ENCODE peak calls at places on chromosomes 7 and 10, in four cellular contexts. One of them, this sample, is unnamed.

GRCh38 chr7:15972767-15973362 is 286.4 kb upstream of the MEOX2 start:
- DNase-seq in HFFc6: peak; percentile 13
- DNase-seq in H9: no peak
- DNase-seq in NB4: no peak
- DNase-seq in this sample: no peak

GRCh38 chr7:41238851-41239331 is 464.0 kb downstream of the INHBA start:
- DNase-seq in NB4: no peak
- DNase-seq in HFFc6: peak; percentile 65
- DNase-seq in H9: no peak
- DNase-seq in this sample: no peak

GRCh38 chr7:85021090-85021704 is 165.7 kb downstream of the SEMA3D start:
- DNase-seq in H9: no peak
- DNase-seq in NB4: peak; percentile 14
- DNase-seq in HFFc6: peak; percentile 13
- DNase-seq in this sample: no peak

GRCh38 chr10:2980791-2981360 is 86.5 kb upstream of the PFKP start:
- DNase-seq in NB4: peak; percentile 25
- DNase-seq in H9: no peak
- DNase-seq in HFFc6: peak; percentile 53
- DNase-seq in this sample: no peak

GRCh38 chr7:138459300-138460175 is 521 bp upstream of the TRIM24 start:
- DNase-seq in NB4: no peak
- DNase-seq in H9: peak; percentile 98
- DNase-seq in HFFc6: peak; percentile 96
- DNase-seq in this sample: peak; percentile 98

GRCh38 chr7:106178593-106179134 is 66.6 kb upstream of the SYPL1 start:
- DNase-seq in H9: no peak
- DNase-seq in NB4: peak; percentile 36
- DNase-seq in HFFc6: peak; percentile 48
- DNase-seq in this sample: peak; percentile 58

GRCh38 chr10:92517034-92517655 is 56.7 kb downstream of the IDE start:
- DNase-seq in H9: peak; percentile 37
- DNase-seq in HFFc6: peak; percentile 62
- DNase-seq in NB4: peak; percentile 84
- DNase-seq in this sample: peak; percentile 46

GRCh38 chr7:44097064-44097932 is 6.8 kb upstream of the AEBP1 start:
- DNase-seq in NB4: peak; percentile 89
- DNase-seq in H9: no peak
- DNase-seq in HFFc6: no peak
- DNase-seq in this sample: no peak

GRCh38 chr10:88019753-88020152 is 156.3 kb downstream of the PTEN start:
- DNase-seq in H9: no peak
- DNase-seq in NB4: no peak
- DNase-seq in HFFc6: peak; percentile 44
- DNase-seq in this sample: no peak

GRCh38 chr7:21722371-21722770 is 179.5 kb downstream of the DNAH11 start:
- DNase-seq in HFFc6: no peak
- DNase-seq in H9: no peak
- DNase-seq in NB4: no peak
- DNase-seq in this sample: no peak

GRCh38 chr7:2864999-2865670 is 21.0 kb upstream of the GNA12 start:
- DNase-seq in HFFc6: peak; percentile 54
- DNase-seq in NB4: peak; percentile 85
- DNase-seq in H9: peak; percentile 77
- DNase-seq in this sample: peak; percentile 84

GRCh38 chr10:3784510-3785250 is at the start of gene KLF6:
- DNase-seq in H9: no peak
- DNase-seq in HFFc6: no peak
- DNase-seq in NB4: no peak
- DNase-seq in this sample: peak; percentile 38

GRCh38 chr7:100087055-100087750 is 1.6 kb upstream of the COPS6 start:
- DNase-seq in HFFc6: peak; percentile 98
- DNase-seq in H9: no peak
- DNase-seq in NB4: no peak
- DNase-seq in this sample: no peak

GRCh38 chr7:76333388-76334101 is 25.2 kb downstream of the YWHAG start:
- DNase-seq in HFFc6: no peak
- DNase-seq in NB4: no peak
- DNase-seq in H9: no peak
- DNase-seq in this sample: no peak

GRCh38 chr10:95346715-95347401 is 56.1 kb upstream of the PDLIM1 start:
- DNase-seq in H9: no peak
- DNase-seq in NB4: no peak
- DNase-seq in HFFc6: no peak
- DNase-seq in this sample: peak; percentile 29

GRCh38 chr10:102678842-102679289 is 34.6 kb downstream of the TRIM8 start:
- DNase-seq in NB4: peak; percentile 77
- DNase-seq in H9: peak; percentile 93
- DNase-seq in HFFc6: peak; percentile 15
- DNase-seq in this sample: peak; percentile 62

GRCh38 chr7:72493850-72494661 is 81.9 kb upstream of the CALN1 start:
- DNase-seq in HFFc6: peak; percentile 27
- DNase-seq in NB4: peak; percentile 76
- DNase-seq in H9: peak; percentile 75
- DNase-seq in this sample: peak; percentile 67
- TF ChIP-seq CTCF in HFFc6: peak; percentile 86
- TF ChIP-seq CTCF in NB4: peak; percentile 84
- TF ChIP-seq CTCF in H9: peak; percentile 89
- TF ChIP-seq CTCF in this sample: peak; percentile 39

GRCh38 chr10:35542303-35542702 is 62.8 kb upstream of the GJD4 start:
- DNase-seq in H9: no peak
- DNase-seq in HFFc6: no peak
- DNase-seq in NB4: no peak
- DNase-seq in this sample: no peak

GRCh38 chr10:35545079-35545657 is 60.0 kb upstream of the GJD4 start:
- DNase-seq in NB4: no peak
- DNase-seq in H9: no peak
- DNase-seq in HFFc6: no peak
- DNase-seq in this sample: no peak

GRCh38 chr10:35552622-35553342 is 52.4 kb upstream of the GJD4 start:
- DNase-seq in NB4: no peak
- DNase-seq in HFFc6: no peak
- DNase-seq in H9: no peak
- DNase-seq in this sample: no peak

GRCh38 chr10:35545878-35546631 is 59.1 kb upstream of the GJD4 start:
- DNase-seq in HFFc6: peak; percentile 41
- DNase-seq in NB4: no peak
- DNase-seq in H9: no peak
- DNase-seq in this sample: no peak

DNA sequence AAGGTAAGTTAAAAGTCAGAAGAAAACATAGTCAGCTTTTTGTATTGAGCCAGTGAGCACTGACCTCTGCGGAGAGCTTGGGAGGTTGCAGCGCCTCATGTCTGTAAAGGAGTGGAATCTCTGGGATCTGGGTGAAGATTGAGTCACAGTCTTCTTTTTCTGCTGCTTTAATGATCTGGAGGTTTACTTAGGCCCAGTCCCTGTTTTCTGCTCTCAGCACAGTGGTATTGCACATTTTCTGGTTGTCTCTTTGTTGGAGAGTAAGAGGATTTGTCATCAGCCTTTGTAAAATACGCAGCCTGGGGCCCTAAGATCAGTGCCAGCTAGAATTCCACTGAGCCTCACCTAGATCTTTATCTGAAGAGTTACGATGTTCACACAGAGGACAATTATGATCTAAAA is 58.3 kb upstream of the GJD4 start:
- DNase-seq in H9: no peak
- DNase-seq in HFFc6: peak; percentile 97
- DNase-seq in NB4: no peak
- DNase-seq in this sample: peak; percentile 13
- TF ChIP-seq CTCF in H9: peak; percentile 27
- TF ChIP-seq CTCF in HFFc6: peak; percentile 61
- TF ChIP-seq CTCF in NB4: no peak
- TF ChIP-seq CTCF in this sample: no peak

DNA sequence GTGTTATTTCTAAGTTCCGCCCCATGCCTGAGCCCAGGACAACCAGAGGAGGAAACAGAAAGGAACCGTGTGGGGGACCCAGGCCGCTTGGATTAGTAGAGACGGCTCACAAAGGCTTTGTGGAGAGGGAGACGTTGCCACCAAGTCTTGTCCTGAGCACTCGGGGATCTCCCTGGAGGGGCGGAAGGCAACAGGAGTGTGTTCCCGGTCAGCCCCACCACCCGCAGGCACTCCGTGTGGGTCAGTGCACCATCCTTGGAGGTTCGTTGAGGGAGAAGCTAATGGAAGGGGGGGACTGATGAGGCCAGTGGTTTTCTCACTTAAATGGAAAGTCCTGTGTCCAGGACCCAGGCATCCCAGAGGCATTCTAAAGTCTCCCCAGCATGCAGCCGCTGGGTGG is 26.7 kb upstream of the EN2 start:
- DNase-seq in H9: no peak
- DNase-seq in HFFc6: no peak
- DNase-seq in NB4: no peak
- DNase-seq in this sample: no peak
- TF ChIP-seq CTCF in H9: no peak
- TF ChIP-seq CTCF in HFFc6: no peak
- TF ChIP-seq CTCF in NB4: no peak
- TF ChIP-seq CTCF in this sample: no peak

DNA sequence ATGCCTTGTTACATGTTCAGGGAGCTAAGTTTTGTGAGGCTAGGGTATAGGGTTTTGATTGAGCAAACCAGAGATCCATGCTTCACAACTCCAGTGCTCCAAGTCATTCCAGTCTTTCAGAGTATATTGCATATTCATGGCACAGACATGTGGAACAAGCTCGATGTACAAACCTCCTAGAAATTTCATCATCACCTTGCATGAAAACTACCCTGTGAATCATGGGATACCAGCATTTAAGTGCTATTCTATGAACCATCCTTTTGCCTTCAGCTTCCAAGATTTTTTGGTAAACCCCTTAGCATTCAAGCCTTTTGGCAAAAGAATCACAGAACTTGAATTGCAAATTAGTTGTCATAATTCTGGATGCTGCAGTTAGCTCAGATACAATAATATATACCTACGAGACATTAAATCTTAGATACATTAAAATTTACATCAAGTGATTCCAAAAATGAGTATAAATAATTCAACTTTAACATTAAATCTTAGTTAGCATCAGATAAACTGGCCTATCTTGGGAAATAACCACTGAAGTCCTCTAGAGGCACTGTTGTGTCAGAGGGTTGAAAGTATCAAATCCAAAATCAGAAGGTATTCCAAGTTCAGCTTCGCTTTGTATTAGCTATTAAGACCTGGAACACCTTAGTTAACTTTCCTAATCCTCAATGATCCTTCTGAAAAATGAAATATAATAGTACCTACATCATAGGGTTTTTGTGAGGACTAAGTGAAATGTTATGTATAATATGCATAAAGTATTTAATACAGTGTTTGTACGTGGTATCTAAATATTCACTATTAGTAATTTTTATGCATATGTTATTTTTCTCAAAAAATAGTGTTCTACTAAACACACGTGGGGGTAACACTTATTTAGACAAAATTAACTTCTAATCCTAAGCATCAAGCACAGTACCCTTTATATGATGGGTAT is 55.5 kb upstream of the CABCOCO1 start:
- DNase-seq in NB4: peak; percentile 14
- DNase-seq in HFFc6: no peak
- DNase-seq in H9: no peak
- DNase-seq in this sample: no peak
- TF ChIP-seq CTCF in NB4: peak; percentile 39
- TF ChIP-seq CTCF in HFFc6: peak; percentile 74
- TF ChIP-seq CTCF in H9: peak; percentile 77
- TF ChIP-seq CTCF in this sample: peak; percentile 45

DNA sequence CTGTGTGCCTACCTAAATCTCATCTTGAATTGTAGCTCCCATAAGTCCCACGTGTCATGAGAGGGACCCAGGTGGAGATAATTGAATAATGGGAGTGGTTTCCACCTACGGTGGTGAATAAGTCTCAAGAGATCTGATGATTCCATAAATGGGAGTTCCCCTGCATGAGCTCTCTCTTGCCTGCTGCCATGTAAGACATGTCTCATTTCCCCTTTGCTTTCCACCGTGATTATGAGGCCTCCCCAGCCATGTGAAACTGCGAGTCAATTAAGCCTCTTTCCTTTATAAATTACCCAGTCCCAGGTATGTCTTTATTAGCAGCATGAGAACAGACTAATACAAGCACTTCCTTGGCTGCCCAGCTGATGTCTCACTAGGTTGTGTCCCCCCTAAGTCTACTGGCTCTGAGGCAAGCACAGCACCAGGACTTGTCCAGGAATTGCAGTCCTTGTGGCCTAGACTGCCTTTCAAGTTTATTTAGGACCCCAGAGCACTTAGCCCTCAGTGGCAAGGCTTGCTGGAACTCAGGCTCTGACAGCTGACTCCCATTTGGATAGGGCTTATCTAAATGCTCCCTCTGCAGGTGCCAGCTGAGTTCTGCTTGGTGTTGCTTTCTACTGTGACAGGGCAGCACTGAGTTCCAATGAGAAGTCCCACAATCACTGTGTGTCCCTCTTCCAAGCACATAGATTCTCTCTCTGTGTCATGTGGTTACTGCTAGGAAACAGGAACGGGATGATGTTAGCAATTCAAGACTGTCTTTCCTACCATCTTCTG is 59.0 kb upstream of the TAS2R16 start:
- DNase-seq in H9: peak; percentile 71
- DNase-seq in NB4: no peak
- DNase-seq in HFFc6: no peak
- DNase-seq in this sample: peak; percentile 18
- TF ChIP-seq CTCF in H9: peak; percentile 62
- TF ChIP-seq CTCF in NB4: no peak
- TF ChIP-seq CTCF in HFFc6: no peak
- TF ChIP-seq CTCF in this sample: no peak

GRCh38 chr10:121696854-121697253 is 98.6 kb upstream of the FGFR2 start:
- DNase-seq in H9: peak; percentile 74
- DNase-seq in NB4: peak; percentile 43
- DNase-seq in HFFc6: no peak
- DNase-seq in this sample: peak; percentile 52
- TF ChIP-seq CTCF in H9: peak; percentile 79
- TF ChIP-seq CTCF in NB4: peak; percentile 67
- TF ChIP-seq CTCF in HFFc6: peak; percentile 72
- TF ChIP-seq CTCF in this sample: peak; percentile 15

GRCh38 chr10:122879339-122880273 is at the start of gene FAM24B:
- DNase-seq in H9: peak; percentile 84
- DNase-seq in NB4: peak; percentile 93
- DNase-seq in HFFc6: peak; percentile 99
- DNase-seq in this sample: peak; percentile 77
- TF ChIP-seq CTCF in H9: no peak
- TF ChIP-seq CTCF in NB4: no peak
- TF ChIP-seq CTCF in HFFc6: no peak
- TF ChIP-seq CTCF in this sample: no peak

GRCh38 chr10:79384773-79385391 is 37.6 kb downstream of the PPIF start:
- DNase-seq in H9: peak; percentile 15
- DNase-seq in NB4: no peak
- DNase-seq in HFFc6: no peak
- DNase-seq in this sample: no peak

GRCh38 chr10:79386637-79387465 is 39.6 kb downstream of the PPIF start:
- DNase-seq in HFFc6: no peak
- DNase-seq in H9: peak; percentile 29
- DNase-seq in NB4: no peak
- DNase-seq in this sample: no peak

GRCh38 chr10:79383974-79384606 is 36.8 kb downstream of the PPIF start:
- DNase-seq in HFFc6: no peak
- DNase-seq in NB4: no peak
- DNase-seq in H9: peak; percentile 19
- DNase-seq in this sample: no peak

GRCh38 chr10:79385804-79386531 is 38.7 kb downstream of the PPIF start:
- DNase-seq in HFFc6: no peak
- DNase-seq in H9: peak; percentile 74
- DNase-seq in NB4: peak; percentile 31
- DNase-seq in this sample: no peak

GRCh38 chr10:79385392-79385795 is 38.1 kb downstream of the PPIF start:
- DNase-seq in NB4: no peak
- DNase-seq in H9: no peak
- DNase-seq in HFFc6: no peak
- DNase-seq in this sample: no peak
- TF ChIP-seq CTCF in NB4: no peak
- TF ChIP-seq CTCF in H9: no peak
- TF ChIP-seq CTCF in HFFc6: no peak
- TF ChIP-seq CTCF in this sample: no peak